ENCODE peak calls at places on chromosomes 16 and 17, in ten cellular contexts. L, P, E, Z, H, Q, N, W, V and M are unnamed samples.

GRCh38 chr16:84881702-84882521 is 62.1 kb downstream of the CRISPLD2 start:
- DNase-seq in P (peak), N (peak), Q (no peak), L (peak), Z (peak), W (no peak), V (peak), H (peak), E (no peak), M (peak)

GRCh38 chr17:2954898-2955445 is 108.4 kb downstream of the OR1D5 start:
- DNase-seq in P (no peak), W (no peak), L (no peak), H (peak), N (peak), E (no peak), Q (no peak), V (peak), Z (peak), M (peak)

GRCh38 chr17:27481327-27481726 is 25.1 kb downstream of the KSR1 start:
- DNase-seq in P (no peak), N (no peak), E (no peak), H (no peak), Z (no peak), V (no peak), L (no peak), Q (no peak), W (no peak), M (no peak)

GRCh38 chr16:15701975-15702970 is 52.2 kb downstream of the NDE1 start:
- DNase-seq in H (peak), P (no peak), V (peak), W (no peak), Q (no peak), L (no peak), N (peak), Z (peak), E (no peak), M (no peak)

GRCh38 chr17:70138309-70138865 is 30.9 kb upstream of the KCNJ2 start:
- DNase-seq in H (no peak), N (no peak), Q (no peak), P (no peak), E (no peak), L (no peak), W (no peak), Z (peak), V (peak), M (peak)

GRCh38 chr17:3893003-3893719 is at the start of gene CAMKK1:
- DNase-seq in V (peak), H (peak), W (peak), Q (peak), N (peak), Z (peak), L (peak), E (peak), P (peak), M (no peak)

GRCh38 chr16:2152695-2153506 is 2.7 kb upstream of the TRAF7 start:
- DNase-seq in W (peak), Q (no peak), H (no peak), Z (peak), N (no peak), L (no peak), V (peak), P (no peak), E (peak), M (no peak)

GRCh38 chr16:51365715-51366114 is 214.6 kb upstream of the SALL1 start:
- DNase-seq in P (no peak), Z (no peak), V (no peak), W (no peak), L (no peak), E (no peak), Q (no peak), H (no peak), N (no peak), M (no peak)

GRCh38 chr17:35578195-35578928 is at the start of gene PEX12:
- DNase-seq in N (peak), V (peak), H (peak), P (peak), E (peak), Q (peak), L (peak), W (peak), Z (peak), M (no peak)

GRCh38 chr17:75147878-75148546 is 6.3 kb downstream of the JPT1 start:
- DNase-seq in L (no peak), H (no peak), Z (no peak), V (no peak), W (no peak), N (no peak), Q (no peak), E (no peak), P (no peak), M (no peak)

GRCh38 chr17:5509482-5509881 is 23.1 kb downstream of the MIS12 start:
- DNase-seq in N (peak), L (no peak), E (no peak), V (peak), Q (no peak), P (no peak), H (peak), Z (peak), W (no peak), M (no peak)

GRCh38 chr16:86354641-86355040 is 155.7 kb upstream of the FOXF1 start:
- DNase-seq in E (no peak), H (peak), V (peak), Q (no peak), P (no peak), L (no peak), N (peak), W (no peak), Z (peak), M (no peak)

GRCh38 chr17:66417300-66417719 is 114.9 kb downstream of the PRKCA start:
- DNase-seq in L (no peak), V (no peak), E (no peak), W (no peak), H (no peak), P (no peak), Q (no peak), N (no peak), Z (no peak), M (no peak)

GRCh38 chr16:68091604-68092261 is 6.6 kb downstream of the NFATC3 start:
- DNase-seq in P (no peak), V (peak), L (no peak), H (peak), N (peak), W (no peak), Q (no peak), E (no peak), Z (peak), M (no peak)

GRCh38 chr17:15381707-15382106 is 40.3 kb upstream of the TEKT3 start:
- DNase-seq in E (no peak), W (no peak), L (no peak), H (peak), V (no peak), P (no peak), Z (no peak), N (no peak), Q (no peak), M (no peak)

GRCh38 chr17:81340606-81341346 is 45.7 kb upstream of the SLC38A10 start:
- DNase-seq in N (no peak), V (peak), E (peak), Z (no peak), W (peak), H (peak), L (no peak), P (peak), Q (peak), M (no peak)

GRCh38 chr16:67936124-67936875 is at the start of gene PSMB10:
- DNase-seq in V (peak), Z (peak), P (peak), W (peak), L (peak), Q (peak), E (peak), N (peak), H (peak), M (peak)

GRCh38 chr16:85514601-85515318 is 98.4 kb upstream of the GSE1 start:
- DNase-seq in Z (peak), W (peak), Q (peak), E (no peak), P (peak), V (peak), L (peak), N (peak), H (peak), M (peak)

GRCh38 chr17:17379197-17379991 is 76.2 kb downstream of the NT5M start:
- DNase-seq in W (no peak), H (no peak), L (no peak), V (peak), Z (peak), E (no peak), Q (no peak), P (no peak), N (no peak), M (no peak)

GRCh38 chr16:10182186-10182683 is at the start of gene GRIN2A:
- DNase-seq in V (no peak), N (no peak), E (no peak), Q (peak), Z (no peak), P (peak), H (no peak), W (no peak), L (peak), M (no peak)

GRCh38 chr16:70433456-70434103 is 5.3 kb downstream of the ST3GAL2 start:
- DNase-seq in H (peak), N (peak), W (no peak), Q (no peak), Z (peak), L (peak), V (peak), E (no peak), P (peak), M (peak)

GRCh38 chr16:2609827-2610470 is 72.1 kb downstream of the PDPK1 start:
- DNase-seq in E (no peak), P (no peak), H (no peak), N (no peak), L (no peak), Z (no peak), Q (no peak), V (no peak), W (no peak), M (no peak)

GRCh38 chr17:17849863-17850373 is 13.1 kb upstream of the SREBF1 start:
- DNase-seq in H (peak), Z (peak), E (no peak), W (peak), L (peak), V (peak), P (peak), N (peak), Q (no peak), M (no peak)

GRCh38 chr16:12627394-12627793 is 176.3 kb downstream of the CPPED1 start:
- DNase-seq in N (no peak), L (no peak), W (no peak), V (no peak), Q (no peak), P (no peak), H (no peak), Z (no peak), E (no peak), M (no peak)

GRCh38 chr16:89430436-89431157 is 59.8 kb downstream of the ANKRD11 start:
- DNase-seq in Z (no peak), V (peak), P (no peak), E (no peak), N (no peak), Q (no peak), W (no peak), H (no peak), L (no peak), M (no peak)

DNA sequence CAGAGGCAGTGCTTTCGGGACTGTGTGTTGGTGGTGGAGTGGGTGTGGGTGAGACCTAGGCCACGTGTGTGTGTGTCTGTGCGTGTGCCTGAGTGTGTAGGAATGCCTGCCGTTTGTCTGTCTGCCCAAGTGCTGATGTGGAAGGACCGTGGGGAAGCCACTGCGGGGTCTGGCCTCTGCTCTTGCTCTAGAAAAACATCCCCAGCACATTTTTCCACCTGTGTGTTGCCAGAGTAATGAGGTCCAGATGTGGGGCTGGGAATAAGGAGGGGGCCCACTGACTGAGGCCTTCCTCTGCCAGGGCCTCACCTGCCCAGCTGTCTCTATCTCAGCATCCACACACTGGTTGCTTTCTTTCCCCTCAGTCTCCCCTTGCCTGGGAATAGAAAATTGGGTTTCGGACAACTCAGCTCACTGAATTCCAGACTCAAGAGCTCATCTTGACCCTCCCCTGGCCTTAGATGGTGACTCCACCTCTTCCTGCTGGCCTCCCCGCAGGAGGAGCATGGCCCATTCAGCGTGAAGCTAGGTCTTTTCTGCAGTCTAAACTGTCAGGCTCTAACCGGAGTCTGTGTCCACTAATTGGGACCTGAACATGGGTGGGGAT is 7.6 kb downstream of the SGCA start:
- DNase-seq in L (peak), P (peak), Q (no peak), W (peak), E (no peak), N (peak), V (peak), H (peak), Z (peak), M (no peak)
- H3K4me3 ChIP-seq in L (no peak), P (peak), Q (no peak), W (no peak), E (no peak), N (no peak), V (no peak), H (no peak), Z (no peak), M (no peak)

GRCh38 chr17:48150602-48151001 is 43.0 kb downstream of the SNX11 start:
- DNase-seq in Q (no peak), E (no peak), L (no peak), V (no peak), H (no peak), N (no peak), P (no peak), W (no peak), Z (no peak), M (no peak)

GRCh38 chr17:48149174-48150106 is 41.9 kb downstream of the SNX11 start:
- DNase-seq in Q (no peak), L (no peak), Z (no peak), P (peak), E (no peak), H (peak), W (no peak), N (no peak), V (no peak), M (no peak)

GRCh38 chr17:48150107-48150463 is 42.5 kb downstream of the SNX11 start:
- DNase-seq in P (no peak), Z (no peak), V (no peak), E (no peak), N (no peak), L (no peak), W (no peak), H (no peak), Q (no peak), M (no peak)

GRCh38 chr17:48155889-48156670 is 48.5 kb downstream of the SNX11 start:
- DNase-seq in L (no peak), Q (no peak), Z (no peak), H (no peak), V (no peak), W (no peak), N (no peak), P (no peak), E (no peak), M (no peak)

DNA sequence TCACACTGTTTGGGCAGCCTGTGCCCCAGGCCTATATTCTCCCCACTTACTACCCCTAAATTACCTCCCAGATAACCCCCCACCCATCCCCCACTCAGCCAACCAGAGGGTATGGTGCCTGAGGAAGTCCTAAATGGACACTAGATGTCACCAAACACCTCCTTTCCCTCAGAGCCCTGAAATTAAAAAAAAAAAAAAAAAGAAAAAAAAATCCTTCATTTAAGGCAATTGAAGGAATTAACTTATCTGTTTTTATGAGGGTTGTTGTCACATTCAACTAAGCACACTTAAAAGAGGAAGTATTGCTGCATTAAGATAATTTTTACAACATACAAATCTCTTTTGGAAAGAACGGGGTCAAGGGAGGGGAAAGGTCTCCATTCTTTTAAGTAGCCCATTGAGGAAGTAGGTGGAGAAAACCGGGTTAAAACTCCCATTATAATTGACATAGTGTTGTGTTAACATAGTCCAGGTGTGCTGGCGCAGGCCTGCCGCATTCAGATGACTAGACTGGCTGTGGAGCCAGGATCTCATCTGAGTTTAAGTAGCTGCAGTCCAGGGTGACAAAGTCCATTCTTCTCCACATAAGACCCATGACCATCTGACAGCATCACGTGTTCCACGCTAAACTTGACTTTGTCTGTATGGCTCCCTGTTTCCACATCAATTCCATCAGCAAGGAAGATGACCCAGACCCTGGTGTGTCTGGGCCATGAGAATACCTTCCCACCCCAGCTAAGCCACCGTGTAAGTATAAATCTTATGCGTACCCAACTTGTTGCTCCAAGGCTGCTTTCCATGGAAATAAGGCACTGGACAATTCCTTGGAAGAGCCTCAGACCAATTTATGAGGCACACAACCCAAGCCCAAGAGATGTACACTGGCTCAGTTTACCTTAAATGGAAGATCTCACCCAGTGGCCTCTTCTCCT is 46.4 kb downstream of the SNX11 start:
- DNase-seq in L (no peak), H (peak), N (no peak), Q (no peak), W (no peak), P (peak), Z (peak), V (peak), E (peak), M (peak)
- TF ChIP-seq CTCF in L (no peak), H (peak), N (peak), Q (no peak), W (no peak), P (peak), Z (peak), V (peak), E (no peak), M (peak)

GRCh38 chr16:81746566-81746965 is 32.5 kb upstream of the PLCG2 start:
- DNase-seq in E (no peak), N (no peak), H (no peak), L (no peak), P (no peak), V (no peak), W (no peak), Z (no peak), Q (no peak), M (no peak)
- H3K4me3 ChIP-seq in E (no peak), N (peak), H (peak), L (peak), P (peak), V (no peak), W (peak), Z (peak), Q (no peak), M (peak)

GRCh38 chr17:45722161-45722560 is 62.0 kb upstream of the CRHR1 start:
- DNase-seq in Z (peak), E (no peak), Q (no peak), W (no peak), N (no peak), H (peak), P (peak), V (peak), L (no peak), M (no peak)
- TF ChIP-seq CTCF in Z (peak), E (no peak), Q (no peak), W (no peak), N (peak), H (peak), P (peak), V (no peak), L (peak), M (peak)